ENCODE peak calls at places on chromosomes 16 and 17, in nine cellular contexts. H is NCI-H1092, S is NCI-H510A treated with DMSO at 0.1 percent for 48 hours, B is BJ, N is GM23338, A is Right ventricle myocardium superior, P is NCI-H2107, C is fibroblast of pulmonary artery, Q is DMS79. F is an unnamed sample.

GRCh38 chr16:7849891-7850290 is 517.2 kb downstream of the RBFOX1 start:
- DNase-seq in H (no peak), S (no peak), B (no peak), N (no peak), A (no peak), P (no peak), C (no peak), Q (no peak), F (no peak)

GRCh38 chr17:7070712-7071111 is 9.3 kb downstream of the CLEC10A start:
- DNase-seq in H (no peak), S (no peak), B (no peak), N (no peak), A (no peak), P (no peak), C (no peak), Q (no peak), F (no peak)

GRCh38 chr17:13030459-13031305 is 12.9 kb upstream of the ELAC2 start:
- DNase-seq in H (no peak), S (peak), B (no peak), N (peak), A (no peak), P (no peak), C (peak), Q (no peak), F (no peak)

GRCh38 chr17:6070895-6071511 is 824 bp downstream of the WSCD1 start:
- DNase-seq in H (no peak), S (no peak), B (no peak), N (peak), A (no peak), P (no peak), C (no peak), Q (no peak), F (no peak)

GRCh38 chr16:8511464-8511863 is 78.8 kb downstream of the TMEM114 start:
- DNase-seq in H (no peak), S (no peak), B (no peak), N (no peak), A (no peak), P (no peak), C (no peak), Q (no peak), F (no peak)

GRCh38 chr17:73707358-73707757 is 63.1 kb upstream of the SDK2 start:
- DNase-seq in H (no peak), S (no peak), B (no peak), N (no peak), A (no peak), P (no peak), C (no peak), Q (no peak), F (no peak)

GRCh38 chr16:84600343-84601229 is 17.3 kb downstream of the COTL1 start:
- DNase-seq in H (no peak), S (no peak), B (no peak), N (no peak), A (no peak), P (no peak), C (no peak), Q (no peak), F (no peak)

GRCh38 chr16:17827313-17827712 is 356.6 kb upstream of the XYLT1 start:
- DNase-seq in H (no peak), S (peak), B (no peak), N (no peak), A (no peak), P (no peak), C (peak), Q (no peak), F (no peak)

GRCh38 chr16:67426022-67426421 is 4.9 kb upstream of the HSD11B2 start:
- DNase-seq in H (no peak), S (no peak), B (no peak), N (no peak), A (no peak), P (no peak), C (no peak), Q (no peak), F (no peak)

GRCh38 chr17:1122681-1123396 is 56.9 kb downstream of the ABR start:
- DNase-seq in H (peak), S (peak), B (no peak), N (peak), A (peak), P (peak), C (peak), Q (peak), F (peak)

GRCh38 chr16:29898786-29899515 is 399 bp downstream of the SEZ6L2 start:
- DNase-seq in H (peak), S (peak), B (no peak), N (peak), A (no peak), P (no peak), C (no peak), Q (peak), F (no peak)

GRCh38 chr17:75352079-75352569 is 53.4 kb downstream of the GRB2 start:
- DNase-seq in H (no peak), S (peak), B (no peak), N (peak), A (no peak), P (no peak), C (no peak), Q (peak), F (no peak)

GRCh38 chr16:85173981-85174751 is 61.9 kb upstream of the CIBAR2 start:
- DNase-seq in H (peak), S (peak), B (peak), N (peak), A (peak), P (no peak), C (peak), Q (peak), F (peak)

GRCh38 chr17:55177159-55177913 is 87.4 kb upstream of the HLF start:
- DNase-seq in H (no peak), S (no peak), B (no peak), N (peak), A (no peak), P (no peak), C (peak), Q (no peak), F (no peak)

GRCh38 chr17:9244066-9245052 is 223.0 kb downstream of the NTN1 start:
- DNase-seq in H (no peak), S (no peak), B (peak), N (no peak), A (peak), P (no peak), C (peak), Q (no peak), F (no peak)

GRCh38 chr16:85709766-85710423 is 21.1 kb upstream of the GINS2 start:
- DNase-seq in H (peak), S (no peak), B (no peak), N (no peak), A (no peak), P (no peak), C (no peak), Q (no peak), F (no peak)

GRCh38 chr17:41689497-41690299 is 1.0 kb downstream of the EIF1 start:
- DNase-seq in H (no peak), S (peak), B (no peak), N (peak), A (no peak), P (no peak), C (peak), Q (no peak), F (no peak)

GRCh38 chr16:72787130-72787518 is 260.8 kb downstream of the ZFHX3 start:
- DNase-seq in H (no peak), S (no peak), B (no peak), N (no peak), A (no peak), P (no peak), C (no peak), Q (no peak), F (no peak)

GRCh38 chr16:8572919-8573724 is 17.2 kb downstream of the TMEM114 start:
- DNase-seq in H (no peak), S (no peak), B (no peak), N (peak), A (no peak), P (no peak), C (peak), Q (no peak), F (no peak)

GRCh38 chr16:66069576-66069975 is 296.9 kb upstream of the CDH5 start:
- DNase-seq in H (no peak), S (no peak), B (no peak), N (no peak), A (no peak), P (no peak), C (no peak), Q (no peak), F (no peak)

GRCh38 chr17:31002047-31002446 is 31.2 kb downstream of the RNF135 start:
- DNase-seq in H (no peak), S (no peak), B (no peak), N (no peak), A (no peak), P (no peak), C (no peak), Q (no peak), F (no peak)

GRCh38 chr17:30336369-30337171 is 2.7 kb upstream of the TMIGD1 start:
- DNase-seq in H (no peak), S (peak), B (no peak), N (peak), A (no peak), P (no peak), C (peak), Q (no peak), F (no peak)

GRCh38 chr17:56292010-56292409 is 138.7 kb downstream of the ANKFN1 start:
- DNase-seq in H (no peak), S (no peak), B (no peak), N (no peak), A (no peak), P (no peak), C (peak), Q (no peak), F (no peak)

GRCh38 chr16:2026461-2027023 is at the start of gene NHERF2:
- DNase-seq in H (no peak), S (no peak), B (no peak), N (peak), A (peak), P (no peak), C (no peak), Q (no peak), F (no peak)

GRCh38 chr17:7971651-7972050 is 30.8 kb upstream of the GUCY2D start:
- DNase-seq in H (no peak), S (no peak), B (no peak), N (no peak), A (no peak), P (no peak), C (no peak), Q (no peak), F (no peak)

GRCh38 chr17:17155568-17155967 is 50.6 kb downstream of the PLD6 start:
- DNase-seq in H (no peak), S (no peak), B (no peak), N (no peak), A (no peak), P (no peak), C (no peak), Q (no peak), F (no peak)

GRCh38 chr17:40582328-40582901 is 17.1 kb upstream of the CCR7 start:
- DNase-seq in H (peak), S (peak), B (no peak), N (peak), A (peak), P (peak), C (peak), Q (no peak), F (peak)

GRCh38 chr17:49361902-49362722 is at the start of gene ZNF652:
- DNase-seq in H (peak), S (peak), B (peak), N (peak), A (peak), P (peak), C (peak), Q (peak), F (peak)